ENCODE peak calls at places on chromosomes 16 and 17, in four cellular contexts. U, M, Y and Z are unnamed samples.

GRCh38 chr17:77140878-77141767 is at the start of gene SEC14L1:
- DNase-seq in M (peak), U (no peak), Y (peak), Z (no peak)

GRCh38 chr17:35841505-35841904 is 27.2 kb downstream of the HEATR9 start:
- DNase-seq in Y (no peak), M (no peak), U (peak), Z (no peak)

GRCh38 chr17:68318103-68318991 is 27.1 kb downstream of the ARSG start:
- DNase-seq in Y (no peak), U (peak), M (no peak), Z (no peak)

GRCh38 chr16:49560018-49560830 is 186.6 kb downstream of the C16orf78 start:
- DNase-seq in M (no peak), Y (no peak), U (no peak), Z (no peak)

GRCh38 chr17:11772031-11772430 is 173.8 kb downstream of the DNAH9 start:
- DNase-seq in U (no peak), M (no peak), Y (no peak), Z (no peak)

GRCh38 chr17:78736526-78737079 is 45.5 kb downstream of the CYTH1 start:
- DNase-seq in U (no peak), Y (peak), M (peak), Z (no peak)

GRCh38 chr17:68390888-68391545 is 66.3 kb downstream of the WIPI1 start:
- DNase-seq in U (peak), Y (peak), M (no peak), Z (peak)

GRCh38 chr16:77276686-77277085 is 77.5 kb downstream of the SYCE1L start:
- DNase-seq in M (no peak), Y (no peak), U (no peak), Z (no peak)

GRCh38 chr17:73474370-73474988 is 162.7 kb upstream of the CDC42EP4 start:
- DNase-seq in U (peak), M (peak), Y (no peak), Z (no peak)

GRCh38 chr16:18983565-18984424 is at the start of gene TMC7:
- DNase-seq in Y (peak), U (peak), M (peak), Z (peak)

GRCh38 chr17:67624886-67625656 is 92.7 kb upstream of the NOL11 start:
- DNase-seq in U (no peak), Y (no peak), M (no peak), Z (no peak)

GRCh38 chr16:46763147-46763546 is 15.0 kb upstream of the MYLK3 start:
- DNase-seq in Y (no peak), M (no peak), U (no peak), Z (no peak)

GRCh38 chr17:41519501-41520224 is 973 bp upstream of the KRT15 start:
- DNase-seq in Y (no peak), U (no peak), M (peak), Z (no peak)

GRCh38 chr17:10618202-10618635 is 38.9 kb downstream of the MYH3 start:
- DNase-seq in Y (no peak), M (peak), U (peak), Z (peak)

GRCh38 chr17:83099570-83100181 is 20.3 kb downstream of the METRNL start:
- DNase-seq in Y (no peak), U (no peak), M (no peak), Z (no peak)

GRCh38 chr17:64707077-64707591 is 45.0 kb upstream of the SMURF2 start:
- DNase-seq in U (peak), Y (peak), M (peak), Z (peak)

GRCh38 chr16:58121132-58121531 is 8.0 kb downstream of the CFAP20 start:
- DNase-seq in Y (no peak), U (no peak), M (peak), Z (no peak)

GRCh38 chr17:39208136-39208535 is 8.1 kb downstream of the RPL19 start:
- DNase-seq in M (no peak), Y (no peak), U (peak), Z (no peak)

GRCh38 chr16:4840984-4841383 is 6.1 kb downstream of the GLYR1 start:
- DNase-seq in U (no peak), M (no peak), Y (no peak), Z (no peak)

GRCh38 chr16:85870159-85870558 is 28.8 kb upstream of the IRF8 start:
- DNase-seq in U (no peak), M (no peak), Y (no peak), Z (no peak)

GRCh38 chr16:89119661-89120141 is 26.0 kb downstream of the ACSF3 start:
- DNase-seq in U (no peak), M (no peak), Y (no peak), Z (no peak)

GRCh38 chr17:74485012-74485743 is 18.7 kb downstream of the CD300A start:
- DNase-seq in U (no peak), Y (peak), M (no peak), Z (no peak)

GRCh38 chr16:23509763-23510153 is 536 bp downstream of the GGA2 start:
- DNase-seq in M (peak), U (peak), Y (no peak), Z (no peak)

GRCh38 chr16:84895016-84895415 is 75.2 kb downstream of the CRISPLD2 start:
- DNase-seq in Y (no peak), U (no peak), M (no peak), Z (no peak)

GRCh38 chr16:70681382-70682238 is 4.2 kb downstream of the MTSS2 start:
- DNase-seq in Y (no peak), U (no peak), M (no peak), Z (no peak)

GRCh38 chr17:77824780-77825280 is 133.7 kb upstream of the TNRC6C start:
- DNase-seq in M (no peak), Y (no peak), U (no peak), Z (no peak)

GRCh38 chr17:33674685-33675084 is 381.6 kb upstream of the ASIC2 start:
- DNase-seq in U (peak), Y (no peak), M (peak), Z (no peak)

GRCh38 chr16:78624349-78624748 is 524.9 kb downstream of the WWOX start:
- DNase-seq in M (no peak), U (no peak), Y (no peak), Z (no peak)

GRCh38 chr16:65782537-65783290 is 583.8 kb upstream of the CDH5 start:
- DNase-seq in U (peak), Y (no peak), M (peak), Z (peak)

GRCh38 chr17:73642659-73643011 is 1.6 kb downstream of the SDK2 start:
- DNase-seq in M (no peak), Y (no peak), U (no peak), Z (no peak)

GRCh38 chr17:77634710-77635109 is 323.8 kb upstream of the TNRC6C start:
- DNase-seq in U (no peak), M (no peak), Y (no peak), Z (no peak)

GRCh38 chr17:561118-561517 is 153.5 kb downstream of the VPS53 start:
- DNase-seq in M (peak), U (peak), Y (no peak), Z (no peak)

GRCh38 chr16:87780385-87780989 is 14.7 kb upstream of the KLHDC4 start:
- DNase-seq in U (peak), Y (no peak), M (no peak), Z (no peak)

GRCh38 chr16:67726106-67727034 is 7.3 kb upstream of the GFOD2 start:
- DNase-seq in Y (no peak), U (peak), M (no peak), Z (no peak)

GRCh38 chr16:86925067-86925791 is 346.9 kb downstream of the FOXL1 start:
- DNase-seq in Y (no peak), M (no peak), U (peak), Z (no peak)

GRCh38 chr16:57725077-57725953 is 10.3 kb upstream of the KATNB1 start:
- DNase-seq in Y (no peak), U (no peak), M (no peak), Z (no peak)

GRCh38 chr16:26454102-26454501 is 612.6 kb upstream of the C16orf82 start:
- DNase-seq in M (no peak), Y (no peak), U (no peak), Z (no peak)

GRCh38 chr17:36849871-36850348 is 87.4 kb upstream of the LHX1 start:
- DNase-seq in M (peak), U (peak), Y (no peak), Z (no peak)

GRCh38 chr17:39676198-39676819 is 8.1 kb downstream of the PNMT start:
- DNase-seq in U (no peak), Y (no peak), M (no peak), Z (no peak)

DNA sequence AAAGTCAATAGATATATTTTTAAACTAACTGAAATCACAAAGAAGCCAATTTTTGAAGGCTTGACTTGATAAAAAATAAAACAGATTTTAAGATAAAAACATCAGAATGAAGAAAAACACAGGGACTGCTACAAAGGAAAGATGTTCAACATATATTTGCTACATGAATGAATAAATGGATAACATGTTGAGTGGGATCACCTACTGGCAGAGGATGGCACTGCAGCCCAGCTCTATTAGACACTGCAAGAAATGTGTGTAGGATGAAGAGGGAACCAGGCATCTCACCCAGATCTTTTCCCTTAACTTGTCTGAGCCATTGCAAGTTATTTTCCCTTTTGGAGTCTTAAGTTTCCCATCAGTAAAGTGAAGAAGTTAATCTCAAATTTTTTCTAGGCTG is 4.2 kb downstream of the AIPL1 start:
- DNase-seq in U (no peak), M (no peak), Y (no peak), Z (no peak)
- TF ChIP-seq CTCF in U (peak), M (no peak), Y (no peak), Z (peak)

DNA sequence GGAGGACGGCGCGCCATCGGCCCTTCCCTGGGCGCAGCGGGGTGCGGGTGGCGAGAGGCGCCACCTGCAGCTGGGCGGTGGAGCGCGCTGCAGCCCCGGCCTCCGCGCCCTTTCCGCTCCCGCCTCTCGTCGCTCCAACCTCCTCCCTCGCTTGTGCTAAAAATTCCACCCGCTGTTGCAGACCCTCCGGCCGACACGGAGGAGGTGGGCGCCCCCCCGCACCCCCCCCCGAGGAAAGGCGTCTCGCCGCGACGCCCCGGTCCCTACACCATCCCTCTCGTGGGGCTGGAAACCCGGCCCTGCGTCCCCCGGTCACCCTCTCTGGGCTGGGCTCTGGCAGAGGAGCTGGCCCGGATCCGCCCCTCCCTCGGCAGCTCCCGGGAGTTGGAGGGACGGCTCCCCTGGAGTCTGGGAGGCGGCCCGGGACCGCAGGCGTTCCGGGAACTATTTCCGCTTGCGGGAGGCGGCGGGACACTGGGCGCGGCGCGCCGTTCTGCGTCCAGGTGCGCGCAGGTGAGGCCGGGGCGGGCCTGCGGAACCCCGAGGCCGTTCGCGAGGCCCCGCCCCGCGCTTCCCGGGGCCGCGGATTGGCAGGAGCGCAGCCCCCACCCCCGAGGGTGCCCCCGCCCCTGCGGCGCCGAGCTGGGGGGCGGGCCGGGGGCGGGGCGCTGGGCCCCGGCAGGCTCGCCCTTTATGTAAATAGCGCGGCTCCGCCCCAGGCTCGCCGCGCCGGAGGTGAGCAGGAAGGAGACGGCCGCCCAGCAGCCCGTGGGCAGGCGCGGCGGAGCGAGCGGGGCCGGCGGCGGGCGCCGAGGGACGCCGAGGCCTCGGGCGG is at the start of gene LLGL2:
- DNase-seq in M (peak), Y (no peak), U (peak), Z (no peak)
- TF ChIP-seq CTCF in M (peak), Y (peak), U (peak), Z (peak)

DNA sequence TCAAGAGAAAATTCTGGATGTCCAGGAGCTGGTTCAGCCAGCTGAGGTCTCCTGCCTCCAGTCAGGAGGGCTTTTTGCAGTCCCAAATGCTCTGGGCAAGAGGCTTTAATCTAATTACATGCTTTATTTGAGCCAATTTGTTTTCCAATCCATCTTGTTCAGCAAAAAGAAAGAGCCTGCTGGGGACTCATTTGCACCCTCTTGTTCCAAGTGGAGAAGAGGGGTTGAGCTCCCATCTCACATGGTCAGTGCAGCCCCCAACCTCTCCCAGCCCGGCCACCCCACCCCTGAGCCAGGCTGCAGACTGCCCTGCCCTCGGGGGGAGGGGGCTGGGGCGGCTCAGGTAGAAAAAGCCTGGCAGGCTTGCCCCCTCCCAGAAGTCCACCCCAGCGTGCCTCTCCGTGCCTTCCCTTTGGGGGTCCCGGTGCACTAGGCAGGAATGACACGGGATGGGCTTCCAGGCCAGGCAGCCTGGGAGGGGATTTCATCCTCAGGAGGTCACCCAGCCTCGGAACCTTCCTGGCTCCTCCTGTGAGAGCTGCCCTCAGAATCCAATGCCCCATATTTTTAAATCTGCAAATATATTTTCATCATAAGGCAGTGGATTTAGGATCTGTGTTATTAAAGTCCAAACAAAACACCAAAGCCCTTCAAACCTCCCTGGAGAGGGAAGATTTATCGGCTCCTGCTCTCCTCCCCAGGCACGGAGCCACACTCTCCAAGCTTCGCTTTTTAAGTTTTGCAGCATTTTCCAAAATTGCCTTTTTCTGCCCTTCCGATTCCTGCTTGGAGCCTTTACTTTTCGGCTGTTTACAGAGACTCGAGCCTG is 185.1 kb downstream of the NTN1 start:
- DNase-seq in M (no peak), Y (no peak), U (no peak), Z (no peak)
- TF ChIP-seq CTCF in M (no peak), Y (no peak), U (no peak), Z (no peak)

DNA sequence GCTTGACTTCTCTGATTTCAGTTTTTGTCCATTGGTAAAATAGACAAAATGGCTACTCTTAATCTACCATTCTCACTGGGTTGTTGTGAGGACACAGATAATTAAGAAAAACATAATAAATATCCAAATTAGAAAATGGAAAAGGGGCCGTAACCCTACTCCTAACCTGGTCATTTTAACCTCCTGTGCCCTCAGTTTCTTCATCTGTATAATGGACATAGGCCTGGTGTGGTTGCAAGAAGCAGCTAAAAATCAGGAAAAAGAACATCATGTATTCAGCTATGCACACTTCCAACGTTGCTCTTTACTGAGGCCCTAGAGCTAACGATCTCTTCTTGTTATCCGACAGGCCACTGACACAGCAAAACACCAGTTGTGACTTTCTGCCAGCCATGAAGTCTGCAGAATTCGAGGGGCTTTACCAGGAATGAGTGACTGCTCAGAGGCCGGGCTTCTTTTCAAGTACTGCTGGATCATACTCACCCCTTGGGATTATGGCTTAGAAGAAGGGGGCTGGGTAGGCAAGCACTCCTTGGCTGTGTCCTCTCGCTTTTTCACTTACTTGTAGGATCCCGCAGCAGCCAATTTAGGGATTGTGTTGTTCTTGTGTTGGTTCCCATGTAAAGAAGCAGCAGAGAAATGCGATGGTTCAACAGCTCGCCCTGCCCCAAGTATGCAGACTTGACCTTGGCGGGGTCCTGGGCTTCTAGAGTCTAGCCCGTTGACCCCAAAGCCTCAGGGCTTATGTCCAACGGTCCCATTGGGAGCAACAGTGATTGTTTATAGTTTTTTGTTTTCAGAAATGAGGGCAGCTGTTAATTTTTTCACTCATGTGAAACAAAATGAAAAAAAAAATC is 20.9 kb downstream of the LDAF1 start:
- DNase-seq in Y (no peak), M (no peak), U (no peak), Z (no peak)
- TF ChIP-seq CTCF in Y (no peak), M (no peak), U (no peak), Z (no peak)

GRCh38 chr17:58158181-58158580 is 8.6 kb upstream of the OR4D2 start:
- DNase-seq in U (no peak), M (no peak), Y (no peak), Z (no peak)

GRCh38 chr17:58153046-58153445 is 4.9 kb downstream of the OR4D1 start:
- DNase-seq in M (no peak), Y (no peak), U (no peak), Z (no peak)

GRCh38 chr17:58161566-58161965 is 5.2 kb upstream of the OR4D2 start:
- DNase-seq in U (no peak), Y (no peak), M (no peak), Z (no peak)

GRCh38 chr17:58156839-58157803 is 8.9 kb downstream of the OR4D1 start:
- DNase-seq in U (no peak), M (no peak), Y (no peak), Z (no peak)
- TF ChIP-seq CTCF in U (no peak), M (no peak), Y (no peak), Z (no peak)

GRCh38 chr17:66302761-66303626 is 581 bp downstream of the PRKCA start:
- DNase-seq in U (peak), M (peak), Y (no peak), Z (peak)
- TF ChIP-seq CTCF in U (no peak), M (no peak), Y (no peak), Z (no peak)